ENCODE peak calls at places on chromosomes 1 and 21, in seven cellular contexts. K is uterus; C is suprapubic skin; I is fibroblast of lung; O is CD8-positive, alpha-beta T cell; E is osteocyte; H is nephron progenitor cell. N is an unnamed sample.

GRCh38 chr1:174912243-174912642 is 87.5 kb upstream of the CACYBP start:
- DNase-seq in K (no peak), C (no peak), I (no peak), O (no peak), E (no peak), H (no peak), N (no peak)

GRCh38 chr1:184972281-184973055 is 1.8 kb downstream of the NIBAN1 start:
- DNase-seq in K (no peak), C (no peak), I (peak; percentile 64), O (no peak), E (no peak), H (no peak), N (no peak)

GRCh38 chr1:64242895-64243756 is 39.7 kb downstream of the UBE2U start:
- DNase-seq in K (no peak), C (no peak), I (peak; percentile 34), O (no peak), E (no peak), H (no peak), N (no peak)

GRCh38 chr1:231931846-231932454 is 305.4 kb downstream of the DISC1 start:
- DNase-seq in K (no peak), C (no peak), I (no peak), O (peak; percentile 19), E (no peak), H (peak; percentile 21), N (no peak)

GRCh38 chr1:77170687-77171086 is 48.5 kb downstream of the PIGK start:
- DNase-seq in K (no peak), C (no peak), I (peak; percentile 67), O (no peak), E (no peak), H (no peak), N (no peak)

GRCh38 chr1:1202831-1203560 is 3.4 kb downstream of the TNFRSF18 start:
- DNase-seq in K (no peak), C (no peak), I (no peak), O (peak; percentile 18), E (no peak), H (peak; percentile 10), N (peak; percentile 28)

GRCh38 chr1:21552715-21553114 is 43.5 kb downstream of the ALPL start:
- DNase-seq in K (no peak), C (no peak), I (peak; percentile 98), O (no peak), E (no peak), H (no peak), N (no peak)

GRCh38 chr1:155051777-155052398 is 772 bp downstream of the ADAM15 start:
- DNase-seq in K (peak; percentile 67), C (peak; percentile 85), I (peak; percentile 23), O (peak; percentile 56), E (no peak), H (peak; percentile 37), N (no peak)

DNA sequence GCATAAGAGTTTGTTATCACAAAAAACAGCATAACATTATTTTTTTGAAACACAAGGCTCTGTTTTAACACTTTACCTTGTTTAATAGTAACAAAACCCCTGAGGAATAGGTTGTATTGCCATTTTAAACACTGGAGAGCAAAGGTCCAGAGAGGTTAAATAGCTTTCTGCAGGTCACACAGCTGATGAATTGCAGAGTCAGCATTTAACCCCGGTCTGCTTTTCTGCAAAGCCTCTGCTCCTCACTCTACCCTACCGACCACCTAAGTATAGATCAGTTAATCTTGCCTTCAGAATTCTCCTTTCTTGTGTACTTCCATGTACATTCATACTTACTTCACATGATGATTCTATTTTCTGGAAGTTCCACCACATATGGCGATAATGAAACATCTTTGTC is 42.0 kb downstream of the KCNJ15 start:
- DNase-seq in K (no peak), C (no peak), I (no peak), O (no peak), E (no peak), H (no peak), N (no peak)
- TF ChIP-seq CTCF in K (no peak), C (no peak), I (no peak), O (no peak), E (no peak), H (no peak), N (no peak)

GRCh38 chr1:152543808-152544207 is 22.8 kb downstream of the LCE3E start:
- DNase-seq in K (no peak), C (no peak), I (no peak), O (no peak), E (no peak), H (no peak), N (no peak)
- TF ChIP-seq CTCF in K (no peak), C (no peak), I (no peak), O (no peak), E (no peak), H (no peak), N (no peak)

GRCh38 chr1:106978477-106979322 is 77.8 kb upstream of the PRMT6 start:
- DNase-seq in K (no peak), C (no peak), I (peak; percentile 3), O (no peak), E (no peak), H (no peak), N (no peak)

GRCh38 chr1:106972074-106972473 is 84.4 kb upstream of the PRMT6 start:
- DNase-seq in K (no peak), C (no peak), I (no peak), O (no peak), E (no peak), H (no peak), N (no peak)

DNA sequence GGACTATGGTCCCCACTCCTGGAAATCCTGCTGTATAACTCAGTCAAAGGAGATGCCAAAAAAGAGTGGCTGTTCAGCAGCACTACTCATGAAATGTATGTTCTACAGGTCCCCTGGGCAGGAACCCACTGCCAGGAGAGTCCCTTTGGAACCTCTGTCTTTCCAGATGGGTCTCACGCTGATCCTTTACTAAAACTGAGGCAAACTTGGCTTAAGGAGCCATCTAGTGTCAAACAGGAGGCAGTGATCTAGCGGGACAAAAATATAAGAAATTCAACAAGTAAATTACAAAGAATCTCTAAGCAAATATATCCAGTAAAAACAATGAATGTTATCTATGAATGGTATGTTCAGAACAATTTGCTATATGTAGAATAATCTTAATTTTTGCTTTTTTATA is 80.5 kb upstream of the PRMT6 start:
- DNase-seq in K (no peak), C (no peak), I (no peak), O (no peak), E (no peak), H (no peak), N (no peak)
- TF ChIP-seq CTCF in K (no peak), C (no peak), I (peak; percentile 10), O (no peak), E (no peak), H (no peak), N (no peak)

GRCh38 chr1:243483084-243483845 is 227.4 kb downstream of the SDCCAG8 start:
- DNase-seq in K (no peak), C (no peak), I (no peak), O (no peak), E (no peak), H (peak; percentile 67), N (no peak)
- TF ChIP-seq CTCF in K (peak; percentile 17), C (no peak), I (peak; percentile 36), O (no peak), E (peak; percentile 18), H (no peak), N (no peak)

DNA sequence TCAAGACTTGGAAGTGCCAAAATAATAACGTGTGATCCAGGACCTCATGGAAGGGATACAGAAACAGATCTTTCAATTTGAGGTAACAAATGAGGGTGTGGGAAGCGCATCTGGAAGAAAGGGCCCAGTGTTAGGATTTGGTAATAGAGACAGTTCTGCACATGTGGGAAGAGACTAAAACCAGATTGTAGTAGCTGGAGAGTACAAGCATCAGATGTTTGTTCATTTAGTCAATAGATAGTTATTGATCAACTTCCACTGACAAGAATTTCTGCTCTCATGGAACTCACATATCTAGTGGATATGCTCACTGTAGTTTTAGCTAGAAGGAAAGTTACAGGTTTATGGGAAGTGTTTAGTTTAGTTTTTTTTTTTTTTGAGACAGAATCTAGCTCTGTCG is 153.6 kb downstream of the TLR5 start:
- DNase-seq in K (no peak), C (no peak), I (no peak), O (no peak), E (no peak), H (no peak), N (no peak)
- TF ChIP-seq CTCF in K (no peak), C (no peak), I (no peak), O (no peak), E (no peak), H (no peak), N (no peak)

GRCh38 chr1:212110617-212111016 is 75.1 kb downstream of the DTL start:
- DNase-seq in K (no peak), C (no peak), I (peak; percentile 47), O (no peak), E (no peak), H (no peak), N (no peak)
- TF ChIP-seq CTCF in K (no peak), C (no peak), I (peak; percentile 38), O (no peak), E (peak; percentile 54), H (no peak), N (no peak)

GRCh38 chr1:112332751-112333150 is 63.3 kb upstream of the CTTNBP2NL start:
- DNase-seq in K (no peak), C (no peak), I (no peak), O (no peak), E (no peak), H (no peak), N (no peak)

GRCh38 chr1:112335351-112335750 is 60.7 kb upstream of the CTTNBP2NL start:
- DNase-seq in K (no peak), C (no peak), I (peak; percentile 24), O (no peak), E (no peak), H (no peak), N (no peak)

GRCh38 chr1:112341986-112342385 is 54.0 kb upstream of the CTTNBP2NL start:
- DNase-seq in K (no peak), C (no peak), I (no peak), O (no peak), E (no peak), H (no peak), N (no peak)

GRCh38 chr1:112337028-112337531 is 58.9 kb upstream of the CTTNBP2NL start:
- DNase-seq in K (peak; percentile 62), C (no peak), I (no peak), O (no peak), E (no peak), H (peak; percentile 34), N (no peak)
- TF ChIP-seq CTCF in K (peak; percentile 48), C (peak; percentile 27), I (peak; percentile 72), O (peak; percentile 47), E (peak; percentile 52), H (peak; percentile 58), N (no peak)

GRCh38 chr1:205949753-205950152 is 6.5 kb upstream of the SLC26A9 start:
- DNase-seq in K (no peak), C (no peak), I (no peak), O (no peak), E (no peak), H (no peak), N (no peak)
- TF ChIP-seq CTCF in K (no peak), C (no peak), I (no peak), O (no peak), E (no peak), H (no peak), N (no peak)

N was measured in activated B cell treated with CpG ODN at 0.5 μM for 24 hours.